ENCODE peak calls at places on chromosome 22, in seven cellular contexts. L is T follicular helper cell; Q is stromal cell of bone marrow; J is activated T-helper 9 cell treated with anti-CD3 and anti-CD28 coated beads, Interleukin-2, amount 50 U/mL, for 16 hours; E is HS-27A; U is GM23338; G is NCI-H187. O is an unnamed sample.
A peak's percentile ranks its signal among the peaks of the same experiment; 100 is the strongest.

GRCh38 chr22:35384973-35385588 is 4.2 kb downstream of the HMOX1 start:
- DNase-seq in U (no peak), Q (no peak), G (no peak), E (no peak), L (no peak), J (no peak), O (no peak)

GRCh38 chr22:26672590-26673468 is 15.4 kb downstream of the MIAT start:
- DNase-seq in L (peak; percentile 83), E (peak; percentile 92), J (peak; percentile 80), Q (peak; percentile 86), G (peak; percentile 82), U (peak; percentile 97), O (peak; percentile 95)

GRCh38 chr22:36865346-36865745 is 4.5 kb downstream of the NCF4 start:
- DNase-seq in L (no peak), Q (no peak), J (no peak), E (no peak), G (no peak), U (peak; percentile 54), O (peak; percentile 49)

GRCh38 chr22:38638734-38639133 is 17.5 kb downstream of the FAM227A start:
- DNase-seq in E (no peak), U (no peak), L (no peak), J (no peak), Q (no peak), G (no peak), O (no peak)

GRCh38 chr22:43910178-43910695 is 13.4 kb upstream of the PNPLA3 start:
- DNase-seq in E (no peak), G (no peak), L (no peak), U (no peak), Q (no peak), J (no peak), O (no peak)

GRCh38 chr22:35380537-35381423 is at the start of gene HMOX1:
- DNase-seq in G (peak; percentile 23), E (no peak), J (peak; percentile 19), Q (peak; percentile 90), U (peak; percentile 91), L (no peak), O (peak; percentile 87)

GRCh38 chr22:25368271-25368670 is 148.8 kb downstream of the CRYBB2 start:
- DNase-seq in J (no peak), Q (peak; percentile 38), U (no peak), G (no peak), E (no peak), L (no peak), O (peak; percentile 30)

GRCh38 chr22:20243545-20244249 is 24.4 kb downstream of the RTN4R start:
- DNase-seq in U (peak; percentile 47), E (no peak), G (peak; percentile 38), J (peak; percentile 27), L (peak; percentile 34), Q (peak; percentile 54), O (peak; percentile 95)

GRCh38 chr22:50189849-50190181 is 4.1 kb downstream of the TRABD start:
- DNase-seq in L (no peak), Q (no peak), U (no peak), E (no peak), G (no peak), J (no peak), O (no peak)

GRCh38 chr22:23862103-23862502 is 4.4 kb downstream of the SLC2A11 start:
- DNase-seq in E (no peak), Q (no peak), J (no peak), U (peak; percentile 74), G (no peak), L (no peak), O (peak; percentile 73)

GRCh38 chr22:38205261-38206128 is 3.7 kb downstream of the MAFF start:
- DNase-seq in J (no peak), U (no peak), L (no peak), G (no peak), Q (peak; percentile 90), E (no peak), O (no peak)

GRCh38 chr22:49348631-49349030 is 479.0 kb downstream of the BRD1 start:
- DNase-seq in E (no peak), U (no peak), G (no peak), L (no peak), J (no peak), Q (no peak), O (no peak)

GRCh38 chr22:39598017-39598965 is 27.7 kb downstream of the CACNA1I start:
- DNase-seq in L (peak; percentile 63), G (peak; percentile 42), E (no peak), Q (no peak), J (peak; percentile 59), U (peak; percentile 97), O (no peak)

GRCh38 chr22:25484498-25484897 is 80.0 kb upstream of the GRK3 start:
- DNase-seq in J (no peak), L (no peak), U (no peak), E (no peak), G (no peak), Q (no peak), O (no peak)

GRCh38 chr22:41557401-41558240 is 3.2 kb upstream of the CSDC2 start:
- DNase-seq in L (no peak), U (peak; percentile 57), E (no peak), Q (peak; percentile 81), J (no peak), G (no peak), O (no peak)

GRCh38 chr22:19687561-19688300 is 26.6 kb upstream of the SEPTIN5 start:
- DNase-seq in G (peak; percentile 61), L (no peak), U (no peak), J (no peak), Q (no peak), E (no peak), O (peak; percentile 97)